ENCODE peak calls at places on chromosomes 5 and 9, in eight cellular contexts. Z is tibial artery, X is heart right ventricle, B is transverse colon, I is ovary, T is adrenal gland, A is IMR-90, Q is tibial nerve. U is an unnamed sample.

GRCh38 chr9:73824671-73825070 is 672.5 kb upstream of the RORB start:
- DNase-seq in Q (no peak), T (no peak), Z (no peak), X (no peak), I (no peak), A (no peak), B (no peak), U (no peak)

GRCh38 chr5:141338538-141339306 is at the start of gene PCDHGA2:
- DNase-seq in X (peak), A (peak), T (no peak), Q (no peak), I (no peak), B (no peak), Z (no peak), U (no peak)

GRCh38 chr5:175032741-175033151 is 308.4 kb downstream of the MSX2 start:
- DNase-seq in X (no peak), I (no peak), Q (no peak), Z (no peak), A (no peak), T (no peak), B (no peak), U (no peak)

GRCh38 chr5:43041131-43041668 is 1.1 kb upstream of the ANXA2R start:
- DNase-seq in T (peak), Z (no peak), B (peak), I (no peak), Q (no peak), A (no peak), X (peak), U (peak)

GRCh38 chr5:78320461-78320860 is 26.0 kb upstream of the AP3B1 start:
- DNase-seq in X (no peak), Q (no peak), T (no peak), A (peak), Z (no peak), I (no peak), B (no peak), U (no peak)

GRCh38 chr9:36901528-36901927 is 132.5 kb downstream of the PAX5 start:
- DNase-seq in I (no peak), X (no peak), Q (no peak), T (no peak), A (no peak), B (no peak), Z (no peak), U (no peak)

GRCh38 chr9:35254237-35254636 is 92.4 kb downstream of the UNC13B start:
- DNase-seq in T (no peak), B (no peak), Q (no peak), I (no peak), Z (no peak), X (no peak), A (no peak), U (no peak)

GRCh38 chr5:73278693-73279092 is 105.7 kb downstream of the TMEM174 start:
- DNase-seq in I (no peak), Z (no peak), X (no peak), B (no peak), T (no peak), Q (no peak), A (no peak), U (no peak)

GRCh38 chr5:135240283-135240633 is 158.8 kb downstream of the MACROH2A1 start:
- DNase-seq in B (no peak), T (peak), Z (no peak), I (no peak), Q (no peak), X (no peak), A (no peak), U (no peak)

GRCh38 chr9:7103382-7104170 is 345.8 kb downstream of the KDM4C start:
- DNase-seq in Z (no peak), T (no peak), A (peak), I (no peak), Q (no peak), B (no peak), X (no peak), U (peak)

GRCh38 chr5:10351199-10351881 is 2.2 kb upstream of the MARCHF6 start:
- DNase-seq in Z (no peak), B (no peak), Q (no peak), I (no peak), X (peak), T (no peak), A (peak), U (no peak)

GRCh38 chr5:168877132-168877895 is 298.1 kb upstream of the PANK3 start:
- DNase-seq in A (no peak), I (no peak), X (no peak), Z (no peak), T (peak), Q (no peak), B (no peak), U (no peak)

GRCh38 chr5:90020575-90021535 is 388.7 kb downstream of the CETN3 start:
- DNase-seq in Z (no peak), I (no peak), T (no peak), X (no peak), B (no peak), A (peak), Q (no peak), U (no peak)

GRCh38 chr5:143248822-143249579 is 154.5 kb downstream of the NR3C1 start:
- DNase-seq in Z (no peak), A (peak), X (no peak), T (no peak), B (no peak), Q (no peak), I (no peak), U (no peak)

GRCh38 chr9:133945977-133946753 is 46.0 kb downstream of the VAV2 start:
- DNase-seq in A (no peak), I (peak), T (no peak), X (no peak), B (no peak), Z (no peak), Q (no peak), U (peak)

GRCh38 chr5:44046581-44047327 is 342.5 kb downstream of the FGF10 start:
- DNase-seq in A (no peak), Z (no peak), I (no peak), B (no peak), X (no peak), Q (no peak), T (no peak), U (peak)

GRCh38 chr5:66958126-66958983 is 238.2 kb downstream of the CD180 start:
- DNase-seq in B (no peak), I (no peak), Q (no peak), A (peak), X (peak), T (no peak), Z (no peak), U (no peak)

GRCh38 chr5:96778409-96778808 is 29.3 kb downstream of the ERAP1 start:
- DNase-seq in X (no peak), I (peak), A (no peak), Q (no peak), Z (peak), T (no peak), B (no peak), U (peak)

GRCh38 chr9:134056483-134057310 is 11.1 kb downstream of the BRD3 start:
- DNase-seq in A (no peak), I (peak), X (no peak), B (peak), T (no peak), Q (no peak), Z (peak), U (no peak)

GRCh38 chr9:89444212-89444611 is 53.7 kb downstream of the SEMA4D start:
- DNase-seq in B (peak), I (no peak), T (no peak), X (no peak), Z (no peak), Q (no peak), A (no peak), U (no peak)

GRCh38 chr5:111551569-111552275 is 39.4 kb upstream of the STARD4 start:
- DNase-seq in I (no peak), X (no peak), Q (no peak), Z (no peak), A (no peak), T (no peak), B (no peak), U (no peak)

GRCh38 chr5:53922508-53923498 is 362.4 kb downstream of the NDUFS4 start:
- DNase-seq in Q (no peak), X (no peak), I (no peak), Z (no peak), A (no peak), T (no peak), B (no peak), U (no peak)

GRCh38 chr5:135085936-135086235 is 51.9 kb upstream of the PITX1 start:
- DNase-seq in Q (no peak), Z (no peak), A (no peak), T (no peak), B (no peak), X (no peak), I (no peak), U (no peak)

GRCh38 chr9:89592963-89593775 is 11.6 kb upstream of the GADD45G start:
- DNase-seq in Z (no peak), T (peak), X (no peak), Q (no peak), A (peak), B (no peak), I (no peak), U (no peak)

GRCh38 chr9:92147854-92148184 is 32.6 kb upstream of the SPTLC1 start:
- DNase-seq in A (no peak), B (no peak), Z (no peak), X (no peak), I (no peak), T (no peak), Q (no peak), U (no peak)
- H3K4me3 ChIP-seq in A (no peak), B (no peak), Z (no peak), X (no peak), I (no peak), T (no peak), Q (no peak), U (no peak)

GRCh38 chr9:113568481-113569321 is 105.2 kb downstream of the RGS3 start:
- DNase-seq in X (no peak), T (peak), Z (peak), A (peak), I (peak), Q (no peak), B (no peak), U (peak)
- H3K27ac ChIP-seq in X (peak), T (no peak), Z (peak), A (no peak), I (peak), Q (no peak), B (peak), U (peak)

GRCh38 chr5:151691706-151692105 is 5.0 kb upstream of the SPARC start:
- DNase-seq in X (no peak), I (no peak), Q (no peak), Z (no peak), B (no peak), A (no peak), T (peak), U (no peak)
- H3K4me3 ChIP-seq in X (no peak), I (no peak), Q (no peak), Z (no peak), B (no peak), A (no peak), T (no peak), U (no peak)

DNA sequence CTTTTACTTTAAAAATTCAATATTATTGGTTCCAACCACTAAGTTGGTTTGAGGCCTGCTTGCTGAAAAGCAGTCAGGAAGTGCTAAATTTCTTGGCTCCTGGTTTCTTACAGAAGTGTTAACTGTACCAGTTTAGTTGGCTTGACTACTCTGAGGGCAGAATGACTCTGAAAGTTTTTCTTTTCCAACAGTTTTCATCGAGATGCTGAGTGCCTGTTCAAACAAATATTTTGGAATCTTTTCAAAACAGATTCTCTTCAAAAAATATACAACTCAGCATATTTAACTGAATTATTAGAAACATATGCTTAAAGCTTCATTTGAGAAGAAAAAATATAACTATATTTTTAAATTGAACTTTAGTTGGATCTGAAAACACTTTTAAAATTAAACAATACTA is 37.0 kb downstream of the SLC38A9 start:
- DNase-seq in T (no peak), X (no peak), I (no peak), Z (no peak), Q (no peak), A (peak), B (no peak), U (no peak)
- H3K27ac ChIP-seq in T (no peak), X (no peak), I (peak), Z (peak), Q (no peak), A (no peak), B (peak), U (no peak)

GRCh38 chr9:14310247-14310646 is 3.7 kb downstream of the NFIB start:
- DNase-seq in T (no peak), B (no peak), Q (no peak), X (no peak), I (no peak), A (no peak), Z (no peak), U (no peak)

GRCh38 chr9:14306672-14307646 is 7.0 kb downstream of the NFIB start:
- DNase-seq in A (peak), B (no peak), Q (no peak), I (no peak), X (no peak), Z (no peak), T (no peak), U (no peak)

GRCh38 chr9:14309403-14309802 is 4.5 kb downstream of the NFIB start:
- DNase-seq in A (peak), I (no peak), Z (no peak), B (no peak), X (no peak), Q (no peak), T (no peak), U (no peak)

GRCh38 chr9:14307989-14308750 is 5.8 kb downstream of the NFIB start:
- DNase-seq in Z (no peak), T (no peak), B (no peak), I (no peak), Q (no peak), A (no peak), X (no peak), U (no peak)

DNA sequence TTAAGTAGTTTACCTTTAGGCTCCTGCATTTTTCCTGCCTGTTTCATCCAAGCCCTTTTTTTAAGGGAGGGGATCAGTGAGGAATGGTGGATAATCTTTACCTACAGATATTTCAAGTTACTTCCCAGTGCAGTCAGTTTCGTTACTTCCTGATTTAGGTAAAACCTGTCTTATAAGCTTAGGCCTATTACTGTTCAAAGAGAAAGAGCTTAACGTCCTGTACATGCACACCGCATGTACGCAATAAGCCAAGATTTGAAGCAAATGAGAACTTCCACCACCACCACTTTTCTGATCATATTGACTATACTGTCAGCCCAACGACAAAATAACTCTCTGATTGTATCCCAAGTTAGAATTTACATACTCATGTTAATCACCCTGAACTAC is 5.2 kb downstream of the NFIB start:
- DNase-seq in B (no peak), I (no peak), A (no peak), X (no peak), Z (no peak), T (no peak), Q (no peak), U (no peak)
- H3K4me3 ChIP-seq in B (no peak), I (no peak), A (no peak), X (peak), Z (peak), T (no peak), Q (no peak), U (peak)

DNA sequence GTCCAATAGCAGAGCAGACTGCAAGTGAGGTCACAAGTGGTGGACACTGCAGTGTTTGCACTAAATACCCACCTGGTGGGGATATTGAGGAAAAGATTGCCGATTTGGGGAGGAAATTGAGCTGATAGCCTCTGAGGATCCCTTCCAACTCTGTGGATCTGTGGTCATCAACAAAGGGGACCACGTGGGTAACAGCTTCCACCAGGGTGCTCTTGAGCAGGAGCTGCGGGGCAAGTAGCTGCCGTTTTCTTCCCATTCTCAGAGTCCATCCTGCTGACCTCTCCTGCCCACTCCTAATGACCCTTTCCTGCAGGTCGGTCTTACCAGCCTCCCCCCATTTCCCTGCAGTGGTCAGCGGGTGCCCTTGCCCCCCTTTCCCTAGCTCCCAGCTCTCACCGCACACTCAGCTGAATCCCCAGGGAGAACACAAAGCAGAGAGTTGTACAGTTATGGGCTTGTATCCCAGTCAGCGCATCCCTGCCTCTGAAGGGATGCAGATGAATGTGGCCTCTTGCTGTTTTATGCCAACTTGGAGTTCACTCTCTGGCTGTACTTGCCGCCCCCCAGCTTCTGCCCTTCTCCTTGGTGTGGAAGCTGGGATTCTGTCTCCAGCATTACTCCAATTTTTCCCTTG is 18.0 kb downstream of the DAPK1 start:
- DNase-seq in B (no peak), I (no peak), T (no peak), A (no peak), X (no peak), Z (no peak), Q (no peak), U (no peak)
- H3K27ac ChIP-seq in B (peak), I (no peak), T (peak), A (no peak), X (no peak), Z (no peak), Q (no peak), U (no peak)

GRCh38 chr9:18314321-18314720 is 159.6 kb upstream of the ADAMTSL1 start:
- DNase-seq in X (no peak), A (peak), Z (no peak), B (no peak), I (no peak), T (no peak), Q (no peak), U (no peak)

GRCh38 chr9:18320046-18320445 is 153.9 kb upstream of the ADAMTSL1 start:
- DNase-seq in T (no peak), Z (no peak), B (no peak), Q (no peak), A (peak), I (no peak), X (no peak), U (no peak)

DNA sequence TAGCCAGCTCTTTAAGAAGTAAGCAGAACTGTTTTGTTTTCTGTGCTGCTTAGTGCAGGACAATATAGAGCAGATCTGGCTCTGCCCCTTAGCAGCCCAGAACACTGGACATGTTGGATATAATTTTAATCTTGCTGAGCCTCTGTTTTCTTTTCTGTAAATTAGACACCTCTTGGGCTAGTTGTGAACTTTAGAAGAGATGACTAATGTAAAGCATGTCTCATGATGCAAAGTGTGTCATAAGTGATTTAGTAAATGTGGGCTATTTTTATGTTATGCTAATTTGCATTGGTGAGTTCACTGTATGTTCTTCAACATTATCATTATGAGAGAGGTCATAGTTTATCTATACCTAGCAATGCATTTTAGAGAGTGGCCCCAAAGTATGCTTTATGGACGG is 156.1 kb upstream of the ADAMTSL1 start:
- DNase-seq in Z (no peak), T (no peak), Q (no peak), I (no peak), B (no peak), X (no peak), A (peak), U (no peak)
- H3K4me3 ChIP-seq in Z (no peak), T (no peak), Q (no peak), I (no peak), B (no peak), X (no peak), A (no peak), U (no peak)

GRCh38 chr5:80238778-80239679 is 16.8 kb downstream of the SERINC5 start:
- DNase-seq in I (peak), T (peak), X (peak), Z (peak), B (peak), A (peak), Q (peak), U (peak)
- H3K27ac ChIP-seq in I (no peak), T (peak), X (peak), Z (no peak), B (peak), A (no peak), Q (no peak), U (peak)

GRCh38 chr5:128682669-128683068 is 144.6 kb upstream of the FBN2 start:
- DNase-seq in B (no peak), I (no peak), Z (no peak), A (no peak), X (no peak), Q (no peak), T (no peak), U (no peak)

GRCh38 chr5:128687930-128688329 is 149.9 kb upstream of the FBN2 start:
- DNase-seq in A (no peak), Z (no peak), T (no peak), X (no peak), Q (no peak), B (no peak), I (no peak), U (no peak)

GRCh38 chr5:128681096-128681495 is 143.1 kb upstream of the FBN2 start:
- DNase-seq in X (no peak), B (no peak), T (no peak), Q (no peak), A (no peak), Z (no peak), I (no peak), U (no peak)

GRCh38 chr5:128681764-128682664 is 144.0 kb upstream of the FBN2 start:
- DNase-seq in Q (no peak), T (no peak), Z (no peak), I (no peak), A (no peak), B (no peak), X (no peak), U (no peak)

DNA sequence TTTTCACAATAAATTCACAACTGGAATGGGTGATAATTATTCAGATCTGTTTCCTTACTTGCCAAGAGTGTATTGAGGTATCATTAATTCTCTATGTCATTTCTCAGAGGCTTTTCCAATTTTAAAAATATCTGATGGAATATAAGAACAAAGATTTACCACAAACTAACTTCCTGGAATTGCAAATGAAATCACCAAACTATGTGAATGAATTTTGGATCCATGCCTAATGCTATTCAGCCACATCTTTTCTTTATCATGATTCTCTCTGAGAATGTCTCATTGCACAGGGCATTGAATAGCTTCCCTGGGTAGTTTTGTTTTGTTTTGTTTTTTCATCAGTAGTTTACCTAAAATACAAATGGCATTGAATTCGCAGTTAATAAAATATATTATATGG is 146.9 kb upstream of the FBN2 start:
- DNase-seq in A (peak), X (no peak), T (no peak), Z (no peak), B (no peak), I (no peak), Q (no peak), U (no peak)
- H3K4me3 ChIP-seq in A (no peak), X (no peak), T (no peak), Z (no peak), B (no peak), I (no peak), Q (no peak), U (no peak)

U was measured in psoas muscle.